ENCODE peak calls at places on chromosomes 2 and 18, in eight cellular contexts. U, R, O, A, I, P, S and M are unnamed samples.

GRCh38 chr2:57180042-57180567 is 866.5 kb upstream of the VRK2 start:
- DNase-seq in U (peak), R (no peak), O (peak), A (no peak), I (no peak), P (no peak), S (no peak), M (no peak)

GRCh38 chr2:29660216-29660615 is 261.2 kb downstream of the ALK start:
- DNase-seq in U (no peak), R (no peak), O (no peak), A (no peak), I (no peak), P (no peak), S (no peak), M (no peak)

GRCh38 chr2:69387770-69388481 is 899 bp upstream of the GFPT1 start:
- DNase-seq in U (peak), R (no peak), O (no peak), A (no peak), I (no peak), P (no peak), S (no peak), M (no peak)

GRCh38 chr18:44323125-44323524 is 357.6 kb upstream of the SETBP1 start:
- DNase-seq in U (no peak), R (no peak), O (no peak), A (no peak), I (no peak), P (no peak), S (no peak), M (no peak)

GRCh38 chr2:69798909-69799526 is 30.4 kb upstream of the GMCL1 start:
- DNase-seq in U (peak), R (no peak), O (peak), A (no peak), I (no peak), P (no peak), S (no peak), M (no peak)

GRCh38 chr2:181658444-181658843 is 1.5 kb upstream of the CERKL start:
- DNase-seq in U (no peak), R (no peak), O (no peak), A (no peak), I (no peak), P (no peak), S (no peak), M (no peak)

GRCh38 chr2:64143154-64144056 is 815 bp downstream of the PELI1 start:
- DNase-seq in U (peak), R (peak), O (peak), A (no peak), I (peak), P (no peak), S (peak), M (no peak)

GRCh38 chr2:30987611-30988010 is 150.6 kb downstream of the GALNT14 start:
- DNase-seq in U (no peak), R (no peak), O (no peak), A (no peak), I (no peak), P (no peak), S (no peak), M (no peak)

GRCh38 chr2:36361396-36361795 is 5.8 kb downstream of the CRIM1 start:
- DNase-seq in U (peak), R (no peak), O (no peak), A (no peak), I (no peak), P (no peak), S (no peak), M (no peak)

GRCh38 chr2:73243884-73244570 is 9.9 kb downstream of the CCT7 start:
- DNase-seq in U (peak), R (no peak), O (peak), A (no peak), I (no peak), P (no peak), S (no peak), M (no peak)

GRCh38 chr2:96374211-96374951 is 38.8 kb downstream of the NCAPH start:
- DNase-seq in U (peak), R (no peak), O (no peak), A (peak), I (no peak), P (no peak), S (peak), M (no peak)

GRCh38 chr2:10236571-10237391 is 65.9 kb upstream of the HPCAL1 start:
- DNase-seq in U (no peak), R (no peak), O (peak), A (no peak), I (no peak), P (no peak), S (no peak), M (no peak)

GRCh38 chr2:27315122-27315521 is 6.9 kb upstream of the UCN start:
- DNase-seq in U (no peak), R (no peak), O (no peak), A (no peak), I (no peak), P (no peak), S (no peak), M (no peak)

GRCh38 chr2:145018502-145018901 is 498.6 kb upstream of the ZEB2 start:
- DNase-seq in U (no peak), R (no peak), O (no peak), A (no peak), I (peak), P (no peak), S (no peak), M (no peak)

GRCh38 chr2:126644630-126645191 is 11.2 kb upstream of the GYPC start:
- DNase-seq in U (peak), R (no peak), O (no peak), A (no peak), I (no peak), P (no peak), S (no peak), M (no peak)

GRCh38 chr2:71700041-71700879 is 246.9 kb downstream of the DYSF start:
- DNase-seq in U (no peak), R (no peak), O (no peak), A (no peak), I (no peak), P (peak), S (no peak), M (no peak)

GRCh38 chr18:74217476-74218143 is 69.3 kb downstream of the TIMM21 start:
- DNase-seq in U (no peak), R (no peak), O (no peak), A (no peak), I (no peak), P (no peak), S (no peak), M (no peak)

GRCh38 chr2:238955648-238956531 is 108.0 kb downstream of the TWIST2 start:
- DNase-seq in U (no peak), R (no peak), O (peak), A (no peak), I (no peak), P (no peak), S (peak), M (no peak)

GRCh38 chr18:63775166-63775730 is at the start of gene SERPINB7:
- DNase-seq in U (peak), R (no peak), O (peak), A (no peak), I (peak), P (no peak), S (peak), M (no peak)